ENCODE peak calls at places on chromosomes 12 and 14, in five cellular contexts. I is iris pigment epithelial cell; H is activated CD4-positive, alpha-beta T cell treated with anti-CD3 and anti-CD28 coated beads, Interleukin-2, amount 50 U/mL, for 1 hour; U is activated B cell treated with CpG ODN at 0.5 μM for 24 hours; F is endothelial cell. Z is an unnamed sample.

GRCh38 chr12:42299392-42300308 is 26.2 kb downstream of the ZCRB1 start:
- DNase-seq in U (no peak), H (peak), F (no peak), I (peak), Z (peak)

GRCh38 chr14:23149745-23150144 is 30.7 kb upstream of the CEBPE start:
- DNase-seq in H (no peak), F (no peak), I (no peak), U (no peak), Z (peak)

GRCh38 chr14:22939684-22940083 is 10.5 kb upstream of the PRMT5 start:
- DNase-seq in F (no peak), U (no peak), H (no peak), I (peak), Z (no peak)

GRCh38 chr14:45798659-45799058 is 545.7 kb upstream of the MIS18BP1 start:
- DNase-seq in I (no peak), U (no peak), F (no peak), H (no peak), Z (peak)

GRCh38 chr12:110171636-110172035 is 47.5 kb downstream of the IFT81 start:
- DNase-seq in U (no peak), F (no peak), H (no peak), I (no peak), Z (no peak)

GRCh38 chr14:25942090-25942489 is 655.7 kb downstream of the NOVA1 start:
- DNase-seq in F (no peak), I (no peak), H (no peak), U (no peak), Z (no peak)

GRCh38 chr14:32134448-32135070 is 57.5 kb downstream of the ARHGAP5 start:
- DNase-seq in I (peak), F (no peak), U (no peak), H (no peak), Z (no peak)

GRCh38 chr12:90630006-90630405 is 325.0 kb downstream of the CCER1 start:
- DNase-seq in U (no peak), I (no peak), F (no peak), H (no peak), Z (no peak)

GRCh38 chr14:61025239-61026223 is 44.5 kb downstream of the SLC38A6 start:
- DNase-seq in I (peak), F (peak), H (peak), U (no peak), Z (peak)

GRCh38 chr12:31233061-31233730 is 92.8 kb downstream of the SINHCAF start:
- DNase-seq in I (no peak), H (no peak), F (no peak), U (no peak), Z (no peak)

GRCh38 chr12:103572312-103572711 is 14.8 kb upstream of the STAB2 start:
- DNase-seq in F (no peak), H (no peak), U (no peak), I (no peak), Z (no peak)

GRCh38 chr12:65454115-65454823 is 175.8 kb downstream of the MSRB3 start:
- DNase-seq in F (no peak), H (no peak), I (no peak), U (no peak), Z (no peak)

GRCh38 chr14:90726656-90727055 is 89.6 kb downstream of the TTC7B start:
- DNase-seq in I (peak), F (no peak), U (no peak), H (no peak), Z (peak)

GRCh38 chr12:49924847-49925246 is 21.1 kb upstream of the FAIM2 start:
- DNase-seq in I (no peak), F (no peak), U (no peak), H (no peak), Z (no peak)

GRCh38 chr12:2825133-2825532 is 9.7 kb downstream of the NRIP2 start:
- DNase-seq in I (no peak), H (no peak), U (no peak), F (no peak), Z (no peak)

GRCh38 chr12:47991592-47991991 is 12.7 kb downstream of the COL2A1 start:
- DNase-seq in F (no peak), I (no peak), H (no peak), U (peak), Z (no peak)

GRCh38 chr14:74907744-74908143 is 15.3 kb downstream of the RPS6KL1 start:
- DNase-seq in F (no peak), H (no peak), I (no peak), U (no peak), Z (no peak)

GRCh38 chr14:31932675-31933074 is 144.4 kb upstream of the ARHGAP5 start:
- DNase-seq in I (no peak), F (no peak), U (no peak), H (no peak), Z (no peak)

GRCh38 chr12:124460771-124461170 is 106.6 kb downstream of the NCOR2 start:
- DNase-seq in F (no peak), H (no peak), I (no peak), U (no peak), Z (no peak)

GRCh38 chr12:120583478-120584030 is 2.4 kb upstream of the POP5 start:
- DNase-seq in H (peak), I (peak), U (peak), F (peak), Z (peak)

GRCh38 chr12:14399871-14400270 is 34.4 kb downstream of the ATF7IP start:
- DNase-seq in F (no peak), U (no peak), I (peak), H (no peak), Z (peak)

Z was measured in epithelial cell of esophagus.